ENCODE peak calls at places on chromosomes 4 and X, in eight cellular contexts. G is HCT116, F is mammary epithelial cell, R is keratinocyte, P is astrocyte, M is PC-3, N is endothelial cell of umbilical vein, D is DND-41. X is an unnamed sample. For H3K4me1, the result is how much of the 10 kb centered on the place peaks cover.

GRCh38 chr4:3461515-3462291 is 1.4 kb upstream of the DOK7 start:
- DNase-seq in G (no peak), F (peak), R (peak), P (no peak), M (peak), N (peak), D (no peak), X (peak)

GRCh38 chrX:47629419-47630210 is at the start of gene CFP:
- DNase-seq in G (no peak), F (no peak), R (no peak), P (no peak), M (no peak), N (no peak), D (no peak), X (no peak)

GRCh38 chrX:31706456-31706855 is 634.6 kb upstream of the FTHL17 start:
- DNase-seq in G (no peak), F (no peak), R (no peak), P (peak), M (no peak), N (no peak), D (no peak), X (no peak)

GRCh38 chrX:109840585-109840984 is 107.5 kb upstream of the ACSL4 start:
- DNase-seq in G (peak), F (peak), R (peak), P (peak), M (peak), N (no peak), D (no peak), X (peak)

GRCh38 chrX:133991814-133992213 is 6.4 kb upstream of the GPC3 start:
- DNase-seq in G (no peak), F (no peak), R (no peak), P (no peak), M (no peak), N (no peak), D (no peak), X (no peak)

GRCh38 chrX:74540635-74541249 is 73.7 kb downstream of the RLIM start:
- DNase-seq in G (no peak), F (peak), R (no peak), P (no peak), M (no peak), N (no peak), D (no peak), X (no peak)

GRCh38 chrX:69150294-69150960 is 14.8 kb downstream of the PJA1 start:
- DNase-seq in G (peak), F (peak), R (peak), P (no peak), M (peak), N (no peak), D (no peak), X (peak)

GRCh38 chr4:140717313-140717712 is 38.9 kb downstream of the TBC1D9 start:
- DNase-seq in G (no peak), F (no peak), R (no peak), P (no peak), M (peak), N (peak), D (no peak), X (no peak)

GRCh38 chrX:69761633-69762032 is 145.7 kb downstream of the EDA start:
- DNase-seq in G (no peak), F (no peak), R (no peak), P (no peak), M (no peak), N (no peak), D (no peak), X (no peak)

GRCh38 chrX:12174358-12174757 is 36.1 kb downstream of the FRMPD4 start:
- DNase-seq in G (no peak), F (no peak), R (no peak), P (peak), M (peak), N (no peak), D (no peak), X (no peak)

GRCh38 chr4:78379991-78380739 is 171.4 kb upstream of the ANXA3 start:
- DNase-seq in G (no peak), F (peak), R (no peak), P (peak), M (no peak), N (no peak), D (no peak), X (peak)

GRCh38 chr4:169225812-169226211 is 44.9 kb downstream of the SH3RF1 start:
- DNase-seq in G (peak), F (peak), R (no peak), P (peak), M (peak), N (peak), D (no peak), X (peak)

GRCh38 chr4:169226565-169226964 is 44.2 kb downstream of the SH3RF1 start:
- DNase-seq in G (no peak), F (no peak), R (no peak), P (peak), M (no peak), N (no peak), D (no peak), X (no peak)

GRCh38 chr4:169229571-169230028 is 41.2 kb downstream of the SH3RF1 start:
- DNase-seq in G (peak), F (peak), R (no peak), P (peak), M (peak), N (peak), D (no peak), X (peak)

GRCh38 chr4:169225058-169225751 is 45.6 kb downstream of the SH3RF1 start:
- DNase-seq in G (peak), F (peak), R (peak), P (peak), M (peak), N (peak), D (no peak), X (peak)

GRCh38 chr4:169228076-169228475 is 42.7 kb downstream of the SH3RF1 start:
- DNase-seq in G (no peak), F (no peak), R (no peak), P (no peak), M (no peak), N (no peak), D (no peak), X (no peak)
- H3K4me2 ChIP-seq in G (peak), F (no peak), R (no peak), P (no peak), M (no peak), N (no peak), D (no peak), X (no peak)

GRCh38 chr4:41878170-41878941 is 56.9 kb upstream of the TMEM33 start:
- DNase-seq in G (no peak), F (no peak), R (no peak), P (no peak), M (no peak), N (no peak), D (no peak), X (no peak)

GRCh38 chr4:41874873-41875272 is 60.4 kb upstream of the TMEM33 start:
- DNase-seq in G (no peak), F (no peak), R (no peak), P (no peak), M (no peak), N (no peak), D (no peak), X (no peak)

GRCh38 chr4:41874398-41874797 is 60.8 kb upstream of the TMEM33 start:
- DNase-seq in G (no peak), F (no peak), R (no peak), P (no peak), M (no peak), N (no peak), D (no peak), X (no peak)

GRCh38 chr4:41877020-41877796 is 58.0 kb upstream of the TMEM33 start:
- DNase-seq in G (no peak), F (no peak), R (no peak), P (no peak), M (no peak), N (no peak), D (no peak), X (no peak)

GRCh38 chr4:41873380-41874295 is 61.6 kb upstream of the TMEM33 start:
- DNase-seq in G (no peak), F (no peak), R (no peak), P (no peak), M (no peak), N (no peak), D (no peak), X (no peak)
- TF ChIP-seq EZH2 in G (no peak), F (no peak), R (peak), P (peak), M (no peak), N (no peak), D (no peak), X (no peak)

DNA sequence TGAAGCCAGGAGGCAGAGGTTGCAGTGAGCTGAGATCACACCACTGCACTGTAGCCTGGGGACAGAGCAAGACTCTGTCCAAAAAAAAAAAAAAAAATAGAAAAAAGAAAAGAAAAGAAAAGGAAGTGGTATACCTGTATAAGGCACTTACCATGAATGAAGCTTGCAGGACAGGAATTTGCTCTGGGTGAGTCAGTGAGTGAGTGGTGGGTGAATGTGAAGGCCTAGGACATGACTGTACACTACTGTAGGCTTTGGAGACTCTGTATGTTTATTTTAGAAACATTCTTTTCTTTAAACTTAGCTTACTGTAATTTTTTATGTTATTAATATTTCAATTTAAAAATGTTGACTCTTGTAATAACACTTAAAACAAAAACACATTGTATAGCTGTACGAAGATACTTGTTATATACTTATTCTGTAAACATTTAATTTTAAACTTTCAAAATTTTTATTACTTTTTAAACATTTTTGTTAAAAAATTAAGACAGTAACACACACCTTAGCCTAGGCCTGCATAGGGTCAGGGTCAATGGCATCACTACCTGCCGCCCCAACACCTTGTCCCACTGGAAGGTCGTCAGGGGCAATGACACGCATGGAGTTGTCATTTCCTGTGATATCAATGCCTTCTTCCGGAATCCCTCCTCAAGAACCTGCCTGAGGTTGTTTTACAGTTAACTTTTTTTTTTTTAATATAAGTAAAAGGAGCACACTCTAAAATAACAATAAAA is 78.7 kb downstream of the CLNK start:
- DNase-seq in G (no peak), F (peak), R (peak), P (peak), M (peak), N (no peak), D (no peak), X (peak)
- H3K4me1 ChIP-seq in G (under half), F (under half), R (under half), P (under half), M (under half), N (under half), D (under half), X (under half)

DNA sequence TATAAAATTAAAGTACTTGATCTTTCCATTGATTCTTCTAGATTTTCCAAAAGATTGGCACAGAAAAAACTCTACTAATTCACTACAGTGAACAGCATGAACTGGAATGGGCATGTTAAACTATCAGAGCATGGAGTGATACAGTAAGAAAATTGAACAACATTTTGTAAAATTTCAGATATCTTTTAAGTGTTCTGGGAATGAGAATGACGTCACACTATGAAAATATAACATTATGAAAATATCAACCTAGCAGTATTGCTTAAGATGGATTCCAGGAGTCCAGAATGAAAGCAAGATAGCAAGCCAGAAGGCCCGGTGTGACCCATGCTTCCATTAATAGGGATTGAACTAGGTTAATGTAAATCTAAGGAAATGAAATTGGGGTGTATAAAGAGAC is 319.9 kb downstream of the GABRG1 start:
- DNase-seq in G (no peak), F (no peak), R (no peak), P (no peak), M (no peak), N (no peak), D (no peak), X (no peak)
- H3K4me2 ChIP-seq in G (no peak), F (no peak), R (no peak), P (no peak), M (no peak), N (no peak), D (no peak), X (no peak)

GRCh38 chr4:174522183-174523002 is at the start of gene HPGD:
- DNase-seq in G (no peak), F (peak), R (no peak), P (no peak), M (peak), N (no peak), D (no peak), X (no peak)
- TF ChIP-seq EZH2 in G (no peak), F (peak), R (no peak), P (peak), M (no peak), N (no peak), D (no peak), X (no peak)

X was measured in PC-9.